ENCODE peak calls at places on chromosomes 3 and 15, in ten cellular contexts. Q is amniotic stem cell; Z is breast epithelium; P is neural crest cell; W is activated CD8-positive, alpha-beta memory T cell treated with anti-CD3 and anti-CD28 coated beads for 24 hours; J is stimulated activated naive B cell treated with anti-CD40 and anti-IgM and Interleukin-4, amounts not matched to agents 10 μg/mL and 1 μg/mL and 100 μg/mL, for 72 hours; T is SJSA1; X is activated CD4-positive, alpha-beta T cell treated with anti-CD3 and anti-CD28 coated beads for 1 hour; S is CD8-positive, alpha-beta memory T cell; Y is IMR-90. D is an unnamed sample.

GRCh38 chr3:54830658-54831057 is 97.2 kb downstream of the LRTM1 start:
- DNase-seq in Q (no peak), Z (no peak), P (peak), W (no peak), J (no peak), T (no peak), X (no peak), S (no peak), Y (peak), D (no peak)

GRCh38 chr15:68186671-68187397 is 18.3 kb downstream of the CALML4 start:
- DNase-seq in Q (no peak), Z (no peak), P (no peak), W (no peak), J (no peak), T (no peak), X (no peak), S (no peak), Y (peak), D (no peak)

GRCh38 chr3:174810256-174810655 is 48.9 kb upstream of the NAALADL2 start:
- DNase-seq in Q (no peak), Z (no peak), P (no peak), W (no peak), J (no peak), T (no peak), X (no peak), S (no peak), Y (no peak), D (no peak)

GRCh38 chr15:62749445-62749844 is 293.1 kb upstream of the TPM1 start:
- DNase-seq in Q (no peak), Z (no peak), P (no peak), W (no peak), J (no peak), T (no peak), X (no peak), S (no peak), Y (peak), D (no peak)

GRCh38 chr3:122858373-122858772 is 63.5 kb downstream of the SLC49A4 start:
- DNase-seq in Q (no peak), Z (no peak), P (no peak), W (no peak), J (no peak), T (no peak), X (no peak), S (no peak), Y (peak), D (no peak)

GRCh38 chr15:60656491-60657284 is 177.7 kb upstream of the ICE2 start:
- DNase-seq in Q (no peak), Z (no peak), P (no peak), W (no peak), J (no peak), T (no peak), X (no peak), S (no peak), Y (no peak), D (no peak)

GRCh38 chr15:96837241-96837970 is 506.9 kb downstream of the NR2F2 start:
- DNase-seq in Q (no peak), Z (no peak), P (no peak), W (no peak), J (no peak), T (no peak), X (no peak), S (no peak), Y (no peak), D (no peak)

GRCh38 chr3:8596706-8597514 is 47.7 kb downstream of the SSUH2 start:
- DNase-seq in Q (no peak), Z (no peak), P (no peak), W (no peak), J (no peak), T (no peak), X (no peak), S (no peak), Y (no peak), D (no peak)

GRCh38 chr3:155270485-155271342 is 22.8 kb downstream of the STRIT1 start:
- DNase-seq in Q (no peak), Z (no peak), P (no peak), W (no peak), J (no peak), T (no peak), X (no peak), S (no peak), Y (no peak), D (no peak)

GRCh38 chr3:39146611-39147373 is 6.6 kb downstream of the CSRNP1 start:
- DNase-seq in Q (peak), Z (peak), P (no peak), W (peak), J (peak), T (peak), X (peak), S (no peak), Y (peak), D (no peak)

GRCh38 chr3:101962055-101962454 is 112.7 kb downstream of the NFKBIZ start:
- DNase-seq in Q (no peak), Z (no peak), P (no peak), W (no peak), J (no peak), T (no peak), X (no peak), S (no peak), Y (peak), D (no peak)

GRCh38 chr3:158768881-158769518 is 32.9 kb upstream of the MFSD1 start:
- DNase-seq in Q (peak), Z (peak), P (no peak), W (no peak), J (no peak), T (peak), X (no peak), S (no peak), Y (peak), D (no peak)

GRCh38 chr3:166110102-166110501 is 272.9 kb upstream of the BCHE start:
- DNase-seq in Q (no peak), Z (no peak), P (no peak), W (no peak), J (no peak), T (no peak), X (no peak), S (no peak), Y (no peak), D (no peak)

GRCh38 chr3:122975163-122975923 is 52.2 kb downstream of the SEMA5B start:
- DNase-seq in Q (no peak), Z (peak), P (no peak), W (no peak), J (peak), T (no peak), X (no peak), S (peak), Y (peak), D (no peak)

GRCh38 chr3:124760601-124761000 is 30.3 kb downstream of the UMPS start:
- DNase-seq in Q (peak), Z (no peak), P (no peak), W (no peak), J (no peak), T (no peak), X (no peak), S (no peak), Y (peak), D (no peak)

GRCh38 chr3:104561324-104561723 is 805.4 kb upstream of the ALCAM start:
- DNase-seq in Q (no peak), Z (no peak), P (no peak), W (no peak), J (no peak), T (no peak), X (no peak), S (no peak), Y (no peak), D (no peak)

GRCh38 chr15:85532689-85533088 is 152.3 kb downstream of the AKAP13 start:
- DNase-seq in Q (no peak), Z (peak), P (no peak), W (no peak), J (no peak), T (no peak), X (no peak), S (no peak), Y (no peak), D (no peak)

GRCh38 chr3:169886671-169887070 is 16.9 kb upstream of the LRRC31 start:
- DNase-seq in Q (no peak), Z (peak), P (no peak), W (no peak), J (no peak), T (no peak), X (no peak), S (no peak), Y (peak), D (no peak)

GRCh38 chr3:141279074-141279945 is 47.7 kb downstream of the PXYLP1 start:
- DNase-seq in Q (no peak), Z (peak), P (no peak), W (no peak), J (no peak), T (peak), X (no peak), S (peak), Y (peak), D (no peak)

GRCh38 chr3:112115161-112115739 is 17.8 kb downstream of the GCSAM start:
- DNase-seq in Q (no peak), Z (no peak), P (no peak), W (no peak), J (peak), T (no peak), X (no peak), S (no peak), Y (no peak), D (no peak)

GRCh38 chr3:15585111-15585844 is 16.1 kb downstream of the HACL1 start:
- DNase-seq in Q (no peak), Z (no peak), P (no peak), W (no peak), J (no peak), T (no peak), X (no peak), S (no peak), Y (peak), D (no peak)

GRCh38 chr3:105274958-105275357 is 91.8 kb upstream of the ALCAM start:
- DNase-seq in Q (peak), Z (no peak), P (no peak), W (no peak), J (no peak), T (peak), X (no peak), S (no peak), Y (peak), D (no peak)

GRCh38 chr3:21436846-21437245 is 314.2 kb downstream of the ZNF385D start:
- DNase-seq in Q (no peak), Z (no peak), P (no peak), W (no peak), J (no peak), T (no peak), X (no peak), S (no peak), Y (no peak), D (no peak)

GRCh38 chr15:50888054-50888453 is 20.4 kb upstream of the AP4E1 start:
- DNase-seq in Q (no peak), Z (no peak), P (no peak), W (no peak), J (no peak), T (no peak), X (no peak), S (no peak), Y (peak), D (no peak)

GRCh38 chr3:150545419-150546225 is 674 bp downstream of the SERP1 start:
- DNase-seq in Q (no peak), Z (peak), P (no peak), W (no peak), J (no peak), T (no peak), X (no peak), S (peak), Y (no peak), D (no peak)

GRCh38 chr3:127772273-127772672 is 50.0 kb downstream of the MGLL start:
- DNase-seq in Q (no peak), Z (no peak), P (no peak), W (no peak), J (no peak), T (no peak), X (no peak), S (no peak), Y (no peak), D (no peak)

GRCh38 chr15:96411056-96412031 is 80.8 kb downstream of the NR2F2 start:
- DNase-seq in Q (no peak), Z (no peak), P (no peak), W (no peak), J (no peak), T (no peak), X (no peak), S (no peak), Y (no peak), D (no peak)

GRCh38 chr3:140545756-140546155 is 132.1 kb upstream of the TRIM42 start:
- DNase-seq in Q (no peak), Z (peak), P (no peak), W (no peak), J (no peak), T (no peak), X (no peak), S (no peak), Y (no peak), D (no peak)

GRCh38 chr3:188299068-188299467 is 145.1 kb downstream of the LPP start:
- DNase-seq in Q (no peak), Z (no peak), P (no peak), W (no peak), J (no peak), T (no peak), X (no peak), S (no peak), Y (no peak), D (no peak)

GRCh38 chr3:167785790-167786189 is 50.3 kb downstream of the SERPINI1 start:
- DNase-seq in Q (no peak), Z (no peak), P (no peak), W (no peak), J (no peak), T (no peak), X (no peak), S (no peak), Y (no peak), D (no peak)

GRCh38 chr15:99568548-99569352 is 3.0 kb downstream of the MEF2A start:
- DNase-seq in Q (no peak), Z (no peak), P (no peak), W (no peak), J (no peak), T (no peak), X (no peak), S (no peak), Y (peak), D (no peak)